ENCODE peak calls at places on chromosomes 6 and 20, in four cellular contexts. One of them, this sample, is unnamed.
A peak's percentile ranks its signal among the peaks of the same experiment; 100 is the strongest.

GRCh38 chr6:85436408-85436807 is 13.5 kb upstream of the NT5E start:
- DNase-seq in sigmoid colon: no peak
- DNase-seq in activated CD8-positive, alpha-beta memory T cell treated with anti-CD3 and anti-CD28 coated beads, Interleukin-2, amount 50 U/mL, for 4 hours: no peak
- DNase-seq in T-helper 1 cell: no peak
- DNase-seq in this sample: no peak

GRCh38 chr20:11549172-11550117 is 368.2 kb upstream of the BTBD3 start:
- DNase-seq in T-helper 1 cell: no peak
- DNase-seq in sigmoid colon: no peak
- DNase-seq in activated CD8-positive, alpha-beta memory T cell treated with anti-CD3 and anti-CD28 coated beads, Interleukin-2, amount 50 U/mL, for 4 hours: no peak
- DNase-seq in this sample: no peak

GRCh38 chr6:7051780-7052440 is 55.9 kb upstream of the RREB1 start:
- DNase-seq in T-helper 1 cell: peak; percentile 34
- DNase-seq in sigmoid colon: peak; percentile 77
- DNase-seq in activated CD8-positive, alpha-beta memory T cell treated with anti-CD3 and anti-CD28 coated beads, Interleukin-2, amount 50 U/mL, for 4 hours: peak; percentile 46
- DNase-seq in this sample: peak; percentile 30

GRCh38 chr6:128882560-128882959 is 378 bp upstream of the LAMA2 start:
- DNase-seq in sigmoid colon: no peak
- DNase-seq in T-helper 1 cell: no peak
- DNase-seq in activated CD8-positive, alpha-beta memory T cell treated with anti-CD3 and anti-CD28 coated beads, Interleukin-2, amount 50 U/mL, for 4 hours: no peak
- DNase-seq in this sample: no peak

GRCh38 chr6:135230702-135231468 is 49.8 kb downstream of the MYB start:
- DNase-seq in T-helper 1 cell: peak; percentile 28
- DNase-seq in activated CD8-positive, alpha-beta memory T cell treated with anti-CD3 and anti-CD28 coated beads, Interleukin-2, amount 50 U/mL, for 4 hours: no peak
- DNase-seq in sigmoid colon: no peak
- DNase-seq in this sample: no peak

GRCh38 chr6:163449076-163449475 is 34.6 kb downstream of the QKI start:
- DNase-seq in T-helper 1 cell: no peak
- DNase-seq in sigmoid colon: no peak
- DNase-seq in activated CD8-positive, alpha-beta memory T cell treated with anti-CD3 and anti-CD28 coated beads, Interleukin-2, amount 50 U/mL, for 4 hours: no peak
- DNase-seq in this sample: no peak

GRCh38 chr6:4575724-4576123 is 200.5 kb upstream of the CDYL start:
- DNase-seq in sigmoid colon: no peak
- DNase-seq in T-helper 1 cell: no peak
- DNase-seq in activated CD8-positive, alpha-beta memory T cell treated with anti-CD3 and anti-CD28 coated beads, Interleukin-2, amount 50 U/mL, for 4 hours: no peak
- DNase-seq in this sample: no peak

GRCh38 chr6:75748743-75749538 is at the start of gene MYO6:
- DNase-seq in T-helper 1 cell: peak; percentile 26
- DNase-seq in sigmoid colon: peak; percentile 80
- DNase-seq in activated CD8-positive, alpha-beta memory T cell treated with anti-CD3 and anti-CD28 coated beads, Interleukin-2, amount 50 U/mL, for 4 hours: peak; percentile 45
- DNase-seq in this sample: peak; percentile 30

GRCh38 chr6:144214029-144214428 is 63.7 kb downstream of the STX11 start:
- DNase-seq in T-helper 1 cell: no peak
- DNase-seq in sigmoid colon: no peak
- DNase-seq in activated CD8-positive, alpha-beta memory T cell treated with anti-CD3 and anti-CD28 coated beads, Interleukin-2, amount 50 U/mL, for 4 hours: no peak
- DNase-seq in this sample: no peak

GRCh38 chr6:78614961-78615360 is 252.4 kb upstream of the IRAK1BP1 start:
- DNase-seq in activated CD8-positive, alpha-beta memory T cell treated with anti-CD3 and anti-CD28 coated beads, Interleukin-2, amount 50 U/mL, for 4 hours: no peak
- DNase-seq in T-helper 1 cell: no peak
- DNase-seq in sigmoid colon: no peak
- DNase-seq in this sample: no peak

GRCh38 chr6:8535505-8535904 is 100.2 kb upstream of the SLC35B3 start:
- DNase-seq in activated CD8-positive, alpha-beta memory T cell treated with anti-CD3 and anti-CD28 coated beads, Interleukin-2, amount 50 U/mL, for 4 hours: no peak
- DNase-seq in sigmoid colon: no peak
- DNase-seq in T-helper 1 cell: no peak
- DNase-seq in this sample: no peak

GRCh38 chr6:130425532-130425931 is 59.7 kb downstream of the TMEM200A start:
- DNase-seq in sigmoid colon: no peak
- DNase-seq in activated CD8-positive, alpha-beta memory T cell treated with anti-CD3 and anti-CD28 coated beads, Interleukin-2, amount 50 U/mL, for 4 hours: no peak
- DNase-seq in T-helper 1 cell: no peak
- DNase-seq in this sample: no peak

GRCh38 chr6:37630281-37630799 is 67.3 kb downstream of the MDGA1 start:
- DNase-seq in activated CD8-positive, alpha-beta memory T cell treated with anti-CD3 and anti-CD28 coated beads, Interleukin-2, amount 50 U/mL, for 4 hours: no peak
- DNase-seq in T-helper 1 cell: no peak
- DNase-seq in sigmoid colon: peak; percentile 59
- DNase-seq in this sample: no peak

GRCh38 chr6:137852811-137853210 is 14.2 kb upstream of the TNFAIP3 start:
- DNase-seq in activated CD8-positive, alpha-beta memory T cell treated with anti-CD3 and anti-CD28 coated beads, Interleukin-2, amount 50 U/mL, for 4 hours: no peak
- DNase-seq in sigmoid colon: no peak
- DNase-seq in T-helper 1 cell: no peak
- DNase-seq in this sample: no peak

GRCh38 chr20:59403261-59403961 is 103.0 kb downstream of the EDN3 start:
- DNase-seq in T-helper 1 cell: peak; percentile 51
- DNase-seq in activated CD8-positive, alpha-beta memory T cell treated with anti-CD3 and anti-CD28 coated beads, Interleukin-2, amount 50 U/mL, for 4 hours: peak; percentile 80
- DNase-seq in sigmoid colon: no peak
- DNase-seq in this sample: peak; percentile 58

GRCh38 chr6:12075067-12075563 is 63.0 kb downstream of the HIVEP1 start:
- DNase-seq in T-helper 1 cell: no peak
- DNase-seq in sigmoid colon: no peak
- DNase-seq in activated CD8-positive, alpha-beta memory T cell treated with anti-CD3 and anti-CD28 coated beads, Interleukin-2, amount 50 U/mL, for 4 hours: no peak
- DNase-seq in this sample: no peak

GRCh38 chr6:166626177-166627038 is 643 bp downstream of the RPS6KA2 start:
- DNase-seq in activated CD8-positive, alpha-beta memory T cell treated with anti-CD3 and anti-CD28 coated beads, Interleukin-2, amount 50 U/mL, for 4 hours: peak; percentile 28
- DNase-seq in sigmoid colon: no peak
- DNase-seq in T-helper 1 cell: peak; percentile 40
- DNase-seq in this sample: peak; percentile 4

GRCh38 chr6:129195666-129196065 is 312.7 kb downstream of the LAMA2 start:
- DNase-seq in activated CD8-positive, alpha-beta memory T cell treated with anti-CD3 and anti-CD28 coated beads, Interleukin-2, amount 50 U/mL, for 4 hours: no peak
- DNase-seq in sigmoid colon: no peak
- DNase-seq in T-helper 1 cell: no peak
- DNase-seq in this sample: no peak

GRCh38 chr20:33474963-33475362 is 14.9 kb upstream of the CBFA2T2 start:
- DNase-seq in activated CD8-positive, alpha-beta memory T cell treated with anti-CD3 and anti-CD28 coated beads, Interleukin-2, amount 50 U/mL, for 4 hours: no peak
- DNase-seq in T-helper 1 cell: no peak
- DNase-seq in sigmoid colon: no peak
- DNase-seq in this sample: no peak

GRCh38 chr6:37934276-37934675 is 114.7 kb downstream of the ZFAND3 start:
- DNase-seq in activated CD8-positive, alpha-beta memory T cell treated with anti-CD3 and anti-CD28 coated beads, Interleukin-2, amount 50 U/mL, for 4 hours: no peak
- DNase-seq in T-helper 1 cell: no peak
- DNase-seq in sigmoid colon: no peak
- DNase-seq in this sample: no peak

GRCh38 chr20:29756664-29757063 is 1500.8 kb upstream of the DEFB115 start:
- DNase-seq in sigmoid colon: no peak
- DNase-seq in activated CD8-positive, alpha-beta memory T cell treated with anti-CD3 and anti-CD28 coated beads, Interleukin-2, amount 50 U/mL, for 4 hours: no peak
- DNase-seq in T-helper 1 cell: no peak
- DNase-seq in this sample: no peak

GRCh38 chr20:58201616-58202015 is 26.8 kb downstream of the ANKRD60 start:
- DNase-seq in T-helper 1 cell: no peak
- DNase-seq in sigmoid colon: no peak
- DNase-seq in activated CD8-positive, alpha-beta memory T cell treated with anti-CD3 and anti-CD28 coated beads, Interleukin-2, amount 50 U/mL, for 4 hours: no peak
- DNase-seq in this sample: no peak

GRCh38 chr6:25862199-25862598 is 11.8 kb downstream of the SLC17A3 start:
- DNase-seq in T-helper 1 cell: no peak
- DNase-seq in activated CD8-positive, alpha-beta memory T cell treated with anti-CD3 and anti-CD28 coated beads, Interleukin-2, amount 50 U/mL, for 4 hours: no peak
- DNase-seq in sigmoid colon: no peak
- DNase-seq in this sample: no peak

GRCh38 chr6:169824848-169825557 is 73.6 kb downstream of the ERMARD start:
- DNase-seq in sigmoid colon: no peak
- DNase-seq in activated CD8-positive, alpha-beta memory T cell treated with anti-CD3 and anti-CD28 coated beads, Interleukin-2, amount 50 U/mL, for 4 hours: no peak
- DNase-seq in T-helper 1 cell: no peak
- DNase-seq in this sample: no peak

GRCh38 chr6:40352006-40352405 is 235.2 kb downstream of the LRFN2 start:
- DNase-seq in sigmoid colon: peak; percentile 11
- DNase-seq in T-helper 1 cell: no peak
- DNase-seq in activated CD8-positive, alpha-beta memory T cell treated with anti-CD3 and anti-CD28 coated beads, Interleukin-2, amount 50 U/mL, for 4 hours: no peak
- DNase-seq in this sample: no peak

GRCh38 chr20:40493071-40493470 is 196.0 kb downstream of the MAFB start:
- DNase-seq in sigmoid colon: peak; percentile 82
- DNase-seq in activated CD8-positive, alpha-beta memory T cell treated with anti-CD3 and anti-CD28 coated beads, Interleukin-2, amount 50 U/mL, for 4 hours: no peak
- DNase-seq in T-helper 1 cell: no peak
- DNase-seq in this sample: no peak

GRCh38 chr20:61803416-61803902 is 262.2 kb downstream of the TAF4 start:
- DNase-seq in sigmoid colon: no peak
- DNase-seq in T-helper 1 cell: no peak
- DNase-seq in activated CD8-positive, alpha-beta memory T cell treated with anti-CD3 and anti-CD28 coated beads, Interleukin-2, amount 50 U/mL, for 4 hours: no peak
- DNase-seq in this sample: no peak

GRCh38 chr20:25072226-25072811 is 9.6 kb downstream of the VSX1 start:
- DNase-seq in activated CD8-positive, alpha-beta memory T cell treated with anti-CD3 and anti-CD28 coated beads, Interleukin-2, amount 50 U/mL, for 4 hours: no peak
- DNase-seq in T-helper 1 cell: no peak
- DNase-seq in sigmoid colon: no peak
- DNase-seq in this sample: no peak

GRCh38 chr20:19412254-19412653 is 199.8 kb downstream of the SLC24A3 start:
- DNase-seq in sigmoid colon: no peak
- DNase-seq in T-helper 1 cell: no peak
- DNase-seq in activated CD8-positive, alpha-beta memory T cell treated with anti-CD3 and anti-CD28 coated beads, Interleukin-2, amount 50 U/mL, for 4 hours: no peak
- DNase-seq in this sample: no peak

GRCh38 chr6:14639983-14640599 is 522.5 kb downstream of the CD83 start:
- DNase-seq in T-helper 1 cell: no peak
- DNase-seq in activated CD8-positive, alpha-beta memory T cell treated with anti-CD3 and anti-CD28 coated beads, Interleukin-2, amount 50 U/mL, for 4 hours: no peak
- DNase-seq in sigmoid colon: no peak
- DNase-seq in this sample: no peak

GRCh38 chr6:155854787-155855186 is 399.1 kb upstream of the NOX3 start:
- DNase-seq in sigmoid colon: no peak
- DNase-seq in T-helper 1 cell: no peak
- DNase-seq in activated CD8-positive, alpha-beta memory T cell treated with anti-CD3 and anti-CD28 coated beads, Interleukin-2, amount 50 U/mL, for 4 hours: no peak
- DNase-seq in this sample: no peak

GRCh38 chr6:135346747-135347146 is 150.8 kb downstream of the AHI1 start:
- DNase-seq in T-helper 1 cell: no peak
- DNase-seq in activated CD8-positive, alpha-beta memory T cell treated with anti-CD3 and anti-CD28 coated beads, Interleukin-2, amount 50 U/mL, for 4 hours: no peak
- DNase-seq in sigmoid colon: no peak
- DNase-seq in this sample: no peak

GRCh38 chr6:34152806-34153565 is 7.1 kb upstream of the GRM4 start:
- DNase-seq in sigmoid colon: peak; percentile 46
- DNase-seq in T-helper 1 cell: no peak
- DNase-seq in activated CD8-positive, alpha-beta memory T cell treated with anti-CD3 and anti-CD28 coated beads, Interleukin-2, amount 50 U/mL, for 4 hours: peak; percentile 10
- DNase-seq in this sample: no peak

GRCh38 chr20:17624551-17625245 is 54.8 kb downstream of the DSTN start:
- DNase-seq in T-helper 1 cell: no peak
- DNase-seq in activated CD8-positive, alpha-beta memory T cell treated with anti-CD3 and anti-CD28 coated beads, Interleukin-2, amount 50 U/mL, for 4 hours: peak; percentile 9
- DNase-seq in sigmoid colon: peak; percentile 54
- DNase-seq in this sample: no peak

GRCh38 chr6:136524936-136525413 is 25.2 kb downstream of the MAP7 start:
- DNase-seq in T-helper 1 cell: no peak
- DNase-seq in activated CD8-positive, alpha-beta memory T cell treated with anti-CD3 and anti-CD28 coated beads, Interleukin-2, amount 50 U/mL, for 4 hours: no peak
- DNase-seq in sigmoid colon: no peak
- DNase-seq in this sample: no peak

GRCh38 chr20:49496526-49497216 is 14.2 kb upstream of the KCNB1 start:
- DNase-seq in activated CD8-positive, alpha-beta memory T cell treated with anti-CD3 and anti-CD28 coated beads, Interleukin-2, amount 50 U/mL, for 4 hours: no peak
- DNase-seq in sigmoid colon: no peak
- DNase-seq in T-helper 1 cell: no peak
- DNase-seq in this sample: no peak

GRCh38 chr20:8476023-8476422 is 344.0 kb downstream of the PLCB1 start:
- DNase-seq in sigmoid colon: no peak
- DNase-seq in T-helper 1 cell: no peak
- DNase-seq in activated CD8-positive, alpha-beta memory T cell treated with anti-CD3 and anti-CD28 coated beads, Interleukin-2, amount 50 U/mL, for 4 hours: no peak
- DNase-seq in this sample: no peak